ENCODE peak calls at places on chromosomes 1 and 21, in eight cellular contexts. P is PC-9; N is skeletal muscle cell; C is tibial artery; G is NCI-H1092; L is AG09309; Z is GF-D8; B is activated CD4-positive, alpha-beta T cell treated with anti-CD3 and anti-CD28 coated beads, Interleukin-2, amount 50 U/mL, for 1 hour. E is an unnamed sample.

GRCh38 chr1:56573311-56573710 is 6.1 kb downstream of the PLPP3 start:
- DNase-seq in P (no peak), N (no peak), C (no peak), G (no peak), L (no peak), Z (no peak), B (no peak), E (no peak)

GRCh38 chr1:112706505-112707216 is at the start of gene RHOC:
- DNase-seq in P (peak), N (no peak), C (peak), G (no peak), L (no peak), Z (no peak), B (no peak), E (peak)

GRCh38 chr1:90712153-90712930 is 4.8 kb downstream of the BARHL2 start:
- DNase-seq in P (no peak), N (no peak), C (no peak), G (no peak), L (no peak), Z (no peak), B (no peak), E (no peak)

GRCh38 chr1:112849425-112849966 is 106.5 kb downstream of the SLC16A1 start:
- DNase-seq in P (peak), N (no peak), C (no peak), G (peak), L (no peak), Z (no peak), B (no peak), E (peak)

GRCh38 chr1:91736999-91737615 is 148.8 kb downstream of the TGFBR3 start:
- DNase-seq in P (peak), N (no peak), C (no peak), G (no peak), L (no peak), Z (no peak), B (no peak), E (no peak)

GRCh38 chr1:88276158-88276557 is 407.9 kb upstream of the PKN2 start:
- DNase-seq in P (no peak), N (peak), C (no peak), G (no peak), L (no peak), Z (no peak), B (no peak), E (no peak)

GRCh38 chr1:181152892-181153633 is 64.6 kb downstream of the IER5 start:
- DNase-seq in P (no peak), N (peak), C (peak), G (no peak), L (no peak), Z (peak), B (no peak), E (no peak)

GRCh38 chr1:98048234-98048633 is 127.4 kb upstream of the DPYD start:
- DNase-seq in P (peak), N (peak), C (peak), G (no peak), L (peak), Z (no peak), B (peak), E (peak)

GRCh38 chr1:7435276-7436055 is 335.6 kb upstream of the VAMP3 start:
- DNase-seq in P (no peak), N (no peak), C (no peak), G (no peak), L (no peak), Z (no peak), B (no peak), E (no peak)

GRCh38 chr1:113138778-113139177 is 65.8 kb downstream of the LRIG2 start:
- DNase-seq in P (no peak), N (no peak), C (no peak), G (no peak), L (no peak), Z (no peak), B (no peak), E (no peak)

GRCh38 chr1:32101233-32101681 is 6.6 kb upstream of the KPNA6 start:
- DNase-seq in P (no peak), N (no peak), C (no peak), G (no peak), L (peak), Z (no peak), B (no peak), E (no peak)

GRCh38 chr1:63663301-63663700 is 70.1 kb downstream of the PGM1 start:
- DNase-seq in P (no peak), N (no peak), C (no peak), G (no peak), L (no peak), Z (no peak), B (no peak), E (no peak)

GRCh38 chr1:38257374-38257773 is 210.8 kb upstream of the POU3F1 start:
- DNase-seq in P (no peak), N (no peak), C (no peak), G (no peak), L (no peak), Z (no peak), B (no peak), E (no peak)

GRCh38 chr1:84103197-84103992 is 40.7 kb upstream of the PRKACB start:
- DNase-seq in P (peak), N (peak), C (peak), G (no peak), L (peak), Z (peak), B (no peak), E (no peak)

GRCh38 chr21:44702973-44703730 is 6.2 kb downstream of the KRTAP10-12 start:
- DNase-seq in P (no peak), N (no peak), C (no peak), G (peak), L (no peak), Z (no peak), B (no peak), E (no peak)

GRCh38 chr21:14602418-14602987 is 56.4 kb upstream of the SAMSN1 start:
- DNase-seq in P (no peak), N (no peak), C (no peak), G (no peak), L (no peak), Z (no peak), B (no peak), E (no peak)

GRCh38 chr1:8182034-8182761 is 135.7 kb upstream of the SLC45A1 start:
- DNase-seq in P (peak), N (peak), C (no peak), G (no peak), L (no peak), Z (no peak), B (peak), E (no peak)

GRCh38 chr1:211822677-211823426 is 7.7 kb downstream of the LPGAT1 start:
- DNase-seq in P (no peak), N (no peak), C (no peak), G (no peak), L (no peak), Z (peak), B (no peak), E (no peak)

GRCh38 chr1:4598561-4598960 is 55.8 kb upstream of the AJAP1 start:
- DNase-seq in P (no peak), N (no peak), C (no peak), G (no peak), L (no peak), Z (no peak), B (no peak), E (no peak)

GRCh38 chr1:197444754-197445153 is 176.7 kb downstream of the CRB1 start:
- DNase-seq in P (no peak), N (no peak), C (no peak), G (no peak), L (peak), Z (no peak), B (no peak), E (no peak)

GRCh38 chr21:42245348-42246185 is 26.6 kb downstream of the ABCG1 start:
- DNase-seq in P (no peak), N (no peak), C (no peak), G (no peak), L (no peak), Z (no peak), B (no peak), E (no peak)

GRCh38 chr1:10765734-10766478 is 30.5 kb downstream of the CASZ1 start:
- DNase-seq in P (no peak), N (no peak), C (no peak), G (peak), L (no peak), Z (no peak), B (no peak), E (no peak)